ENCODE peak calls at places on chromosomes 11 and 22, in six cellular contexts. M is sigmoid colon, Y is endothelial cell of umbilical vein, I is HL-60, W is stomach, J is heart left ventricle. V is an unnamed sample.

GRCh38 chr11:93330446-93330984 is at the start of gene DEUP1:
- DNase-seq in M (peak), Y (peak), I (no peak), W (peak), J (peak), V (no peak)

GRCh38 chr11:116579857-116580727 is 192.7 kb downstream of the BUD13 start:
- DNase-seq in M (no peak), Y (no peak), I (no peak), W (no peak), J (no peak), V (no peak)

GRCh38 chr11:76642341-76642740 is 28.2 kb downstream of the LRRC32 start:
- DNase-seq in M (peak), Y (no peak), I (no peak), W (no peak), J (no peak), V (no peak)

GRCh38 chr11:111938687-111939160 is 1.6 kb downstream of the DIXDC1 start:
- DNase-seq in M (no peak), Y (peak), I (no peak), W (no peak), J (no peak), V (peak)

GRCh38 chr11:47158242-47158641 is 18.4 kb downstream of the ARFGAP2 start:
- DNase-seq in M (no peak), Y (peak), I (no peak), W (no peak), J (no peak), V (no peak)

GRCh38 chr11:132054822-132055221 is 684.4 kb downstream of the NTM start:
- DNase-seq in M (no peak), Y (no peak), I (no peak), W (no peak), J (no peak), V (no peak)

GRCh38 chr11:68314203-68314885 is 2.0 kb downstream of the LRP5 start:
- DNase-seq in M (no peak), Y (peak), I (no peak), W (no peak), J (no peak), V (no peak)

GRCh38 chr11:96486890-96487633 is 97.2 kb downstream of the JRKL start:
- DNase-seq in M (no peak), Y (no peak), I (no peak), W (peak), J (no peak), V (no peak)

GRCh38 chr11:110858556-110858921 is 146.3 kb upstream of the ARHGAP20 start:
- DNase-seq in M (peak), Y (no peak), I (no peak), W (peak), J (peak), V (no peak)

GRCh38 chr11:88414385-88414861 is 76.9 kb upstream of the CTSC start:
- DNase-seq in M (peak), Y (peak), I (peak), W (no peak), J (peak), V (peak)

GRCh38 chr22:44532466-44533025 is 34.5 kb upstream of the RTL6 start:
- DNase-seq in M (no peak), Y (no peak), I (no peak), W (no peak), J (no peak), V (no peak)

DNA sequence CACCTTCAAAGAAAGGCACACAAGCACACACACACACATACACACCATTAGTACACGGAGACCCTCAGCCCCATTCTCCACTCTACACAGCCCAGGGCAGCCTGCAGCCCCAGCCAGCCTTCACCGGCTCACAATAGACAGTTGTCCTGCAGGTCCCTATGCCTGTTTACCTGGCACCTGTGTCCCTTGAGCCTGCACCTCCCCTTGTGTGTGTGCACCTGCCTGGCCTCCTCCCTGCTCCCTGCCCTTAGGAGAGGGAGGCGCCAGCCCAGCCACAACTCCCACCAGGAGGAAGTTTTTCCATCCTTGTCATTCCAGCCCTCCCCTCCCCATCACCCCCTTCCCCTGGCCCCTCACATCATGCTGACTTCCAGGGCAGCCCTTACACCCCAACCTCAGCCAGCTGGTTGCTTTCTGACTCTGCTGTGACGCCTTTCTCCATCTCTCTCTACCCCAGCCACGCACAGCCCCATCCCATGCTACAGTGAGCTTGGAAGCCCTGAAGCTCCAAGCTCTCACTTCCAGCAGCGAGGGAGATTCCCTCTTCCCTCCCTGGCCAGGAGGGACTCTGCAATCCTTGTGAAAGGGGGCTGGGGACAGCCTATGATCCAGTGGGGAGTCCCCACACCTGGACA is 4.4 kb downstream of the AHNAK start:
- DNase-seq in M (no peak), Y (no peak), I (no peak), W (peak), J (no peak), V (no peak)
- H3K27ac ChIP-seq in M (peak), Y (peak), I (no peak), W (peak), J (peak), V (peak)

GRCh38 chr22:37647317-37647716 is 7.8 kb downstream of the SH3BP1 start:
- DNase-seq in M (no peak), Y (no peak), I (no peak), W (no peak), J (no peak), V (no peak)

GRCh38 chr22:37639771-37640590 is 512 bp downstream of the SH3BP1 start:
- DNase-seq in M (no peak), Y (no peak), I (peak), W (no peak), J (no peak), V (no peak)

GRCh38 chr22:37640591-37641250 is 1.3 kb downstream of the SH3BP1 start:
- DNase-seq in M (no peak), Y (no peak), I (no peak), W (no peak), J (no peak), V (no peak)

GRCh38 chr22:37641251-37641949 is 1.9 kb downstream of the SH3BP1 start:
- DNase-seq in M (no peak), Y (no peak), I (no peak), W (no peak), J (no peak), V (no peak)

GRCh38 chr22:37643225-37643847 is 3.9 kb downstream of the SH3BP1 start:
- DNase-seq in M (peak), Y (peak), I (no peak), W (peak), J (peak), V (peak)
- H3K4me3 ChIP-seq in M (no peak), Y (no peak), I (no peak), W (peak), J (no peak), V (no peak)

GRCh38 chr11:59616396-59616982 is 915 bp upstream of the OSBP start:
- DNase-seq in M (no peak), Y (no peak), I (no peak), W (no peak), J (no peak), V (no peak)

GRCh38 chr11:59615132-59615636 is 390 bp downstream of the OSBP start:
- DNase-seq in M (peak), Y (no peak), I (no peak), W (peak), J (peak), V (peak)

GRCh38 chr11:59614277-59615131 is 1.1 kb downstream of the OSBP start:
- DNase-seq in M (no peak), Y (peak), I (no peak), W (no peak), J (no peak), V (no peak)

GRCh38 chr11:59617876-59618275 is 2.3 kb upstream of the OSBP start:
- DNase-seq in M (no peak), Y (no peak), I (no peak), W (no peak), J (no peak), V (no peak)

DNA sequence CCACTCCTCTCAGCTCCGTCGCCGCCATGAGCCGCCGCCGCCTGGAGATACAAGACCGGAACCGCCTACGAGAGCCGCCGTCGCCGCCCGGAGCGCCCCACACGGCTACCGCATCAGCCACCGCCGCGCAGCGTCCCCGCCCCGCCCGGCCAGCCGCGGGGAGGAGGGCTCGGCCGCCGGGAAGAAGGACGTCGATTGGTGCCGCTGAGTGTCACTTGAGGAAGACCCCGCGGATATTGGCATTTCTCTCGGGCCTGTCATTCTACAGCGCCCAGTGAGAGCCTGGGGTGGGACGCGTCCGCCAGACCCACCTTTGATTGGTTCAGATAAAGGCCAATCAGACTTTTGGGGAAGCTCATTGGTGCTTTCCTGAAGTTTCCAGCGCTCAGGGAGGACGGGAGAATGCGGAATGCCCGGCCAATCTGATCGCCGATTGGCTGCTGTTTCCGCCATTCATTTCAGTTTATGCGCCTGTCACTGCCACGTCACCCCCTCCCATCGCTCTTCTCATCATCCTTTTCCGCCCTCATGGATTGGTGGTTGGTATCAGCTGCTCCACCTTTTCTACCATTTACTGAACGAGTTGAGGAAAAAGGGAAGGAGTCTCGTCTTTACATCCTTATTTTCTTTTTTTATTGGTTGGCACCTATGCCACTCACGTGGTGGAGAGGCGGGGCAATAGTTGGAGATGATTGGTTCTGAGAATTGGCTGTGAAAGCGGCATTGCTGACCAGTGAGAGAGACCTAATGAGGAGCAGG is at the start of gene OSBP:
- DNase-seq in M (peak), Y (peak), I (peak), W (peak), J (peak), V (peak)
- H3K27ac ChIP-seq in M (peak), Y (peak), I (peak), W (peak), J (peak), V (peak)

GRCh38 chr11:27812341-27812740 is 112.1 kb upstream of the BDNF start:
- DNase-seq in M (no peak), Y (no peak), I (no peak), W (no peak), J (no peak), V (no peak)
- H3K4me3 ChIP-seq in M (no peak), Y (no peak), I (no peak), W (no peak), J (no peak), V (no peak)

DNA sequence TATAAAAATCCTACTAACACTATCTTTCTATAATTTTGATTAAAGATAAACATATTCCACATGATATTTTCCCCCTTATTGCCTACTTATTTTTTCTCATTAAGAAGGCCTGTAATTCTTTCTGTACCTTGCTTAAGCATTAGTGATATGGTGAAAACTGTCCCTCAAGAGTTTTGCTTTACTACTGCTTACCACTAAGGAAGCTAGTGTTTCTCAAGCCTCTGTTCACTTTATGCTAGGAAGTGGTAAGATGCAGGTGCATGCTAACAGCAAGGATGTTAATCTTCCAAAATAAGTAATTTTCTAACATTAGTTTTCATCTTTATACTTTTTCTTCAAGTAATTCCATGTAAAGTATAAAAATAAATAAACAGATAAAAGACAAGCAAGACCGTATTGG is 731.2 kb upstream of the CNTN5 start:
- DNase-seq in M (no peak), Y (no peak), I (no peak), W (no peak), J (no peak), V (no peak)
- H3K27ac ChIP-seq in M (no peak), Y (no peak), I (no peak), W (no peak), J (no peak), V (no peak)

GRCh38 chr11:120244966-120245365 is 5.0 kb downstream of the POU2F3 start:
- DNase-seq in M (no peak), Y (no peak), I (no peak), W (no peak), J (no peak), V (no peak)

GRCh38 chr11:120244476-120244875 is 4.5 kb downstream of the POU2F3 start:
- DNase-seq in M (no peak), Y (no peak), I (no peak), W (no peak), J (no peak), V (no peak)

GRCh38 chr11:120241277-120241676 is 1.3 kb downstream of the POU2F3 start:
- DNase-seq in M (no peak), Y (no peak), I (no peak), W (no peak), J (no peak), V (no peak)

GRCh38 chr11:120245434-120245833 is 5.5 kb downstream of the POU2F3 start:
- DNase-seq in M (no peak), Y (no peak), I (no peak), W (no peak), J (no peak), V (no peak)

GRCh38 chr11:120243221-120243620 is 3.3 kb downstream of the POU2F3 start:
- DNase-seq in M (no peak), Y (no peak), I (no peak), W (no peak), J (no peak), V (no peak)
- H3K4me3 ChIP-seq in M (no peak), Y (no peak), I (no peak), W (no peak), J (no peak), V (no peak)

GRCh38 chr22:17942721-17943120 is 81.6 kb downstream of the MICAL3 start:
- DNase-seq in M (no peak), Y (no peak), I (no peak), W (no peak), J (no peak), V (no peak)

GRCh38 chr22:17945851-17946690 is 78.3 kb downstream of the MICAL3 start:
- DNase-seq in M (peak), Y (no peak), I (no peak), W (peak), J (no peak), V (no peak)

GRCh38 chr22:17945156-17945850 is 79.1 kb downstream of the MICAL3 start:
- DNase-seq in M (no peak), Y (no peak), I (no peak), W (no peak), J (no peak), V (no peak)

GRCh38 chr22:17943533-17944204 is 80.7 kb downstream of the MICAL3 start:
- DNase-seq in M (no peak), Y (peak), I (no peak), W (no peak), J (no peak), V (no peak)

GRCh38 chr22:17944205-17944725 is 80.1 kb downstream of the MICAL3 start:
- DNase-seq in M (no peak), Y (no peak), I (no peak), W (no peak), J (no peak), V (no peak)
- H3K27ac ChIP-seq in M (peak), Y (no peak), I (no peak), W (peak), J (peak), V (no peak)

V was measured in CD4-positive, alpha-beta memory T cell.